ENCODE peak calls at places on chromosomes 2 and 18, in eight cellular contexts. G, T, F, R, J, S, C and O are unnamed samples.

GRCh38 chr2:231360401-231360800 is 35.1 kb upstream of the B3GNT7 start:
- DNase-seq in G (peak; percentile 47), T (no peak), F (no peak), R (no peak), J (no peak), S (no peak), C (peak; percentile 64), O (no peak)

GRCh38 chr2:69665152-69665551 is 21.6 kb upstream of the AAK1 start:
- DNase-seq in G (no peak), T (no peak), F (no peak), R (no peak), J (no peak), S (no peak), C (no peak), O (no peak)

GRCh38 chr2:5798083-5798482 is 105.9 kb downstream of the SOX11 start:
- DNase-seq in G (no peak), T (no peak), F (no peak), R (peak; percentile 81), J (no peak), S (no peak), C (no peak), O (no peak)

GRCh38 chr2:151020411-151020810 is 241.3 kb downstream of the RBM43 start:
- DNase-seq in G (no peak), T (no peak), F (no peak), R (no peak), J (no peak), S (no peak), C (no peak), O (no peak)

GRCh38 chr2:78486565-78486964 is 538.9 kb upstream of the REG3G start:
- DNase-seq in G (no peak), T (no peak), F (no peak), R (no peak), J (no peak), S (no peak), C (no peak), O (no peak)

GRCh38 chr2:143759455-143759854 is 630.2 kb downstream of the ARHGAP15 start:
- DNase-seq in G (no peak), T (no peak), F (no peak), R (no peak), J (no peak), S (no peak), C (no peak), O (no peak)

GRCh38 chr2:159000072-159000471 is 31.6 kb downstream of the TANC1 start:
- DNase-seq in G (no peak), T (no peak), F (no peak), R (no peak), J (no peak), S (no peak), C (no peak), O (no peak)

GRCh38 chr18:67242001-67242400 is 274.5 kb downstream of the DSEL start:
- DNase-seq in G (no peak), T (no peak), F (no peak), R (no peak), J (no peak), S (peak; percentile 43), C (no peak), O (no peak)

GRCh38 chr18:48662021-48662661 is 123.3 kb downstream of the CTIF start:
- DNase-seq in G (no peak), T (no peak), F (no peak), R (peak; percentile 34), J (no peak), S (peak; percentile 77), C (peak; percentile 67), O (no peak)

GRCh38 chr2:238134393-238134785 is 4.1 kb upstream of the KLHL30 start:
- DNase-seq in G (peak; percentile 4), T (no peak), F (no peak), R (no peak), J (no peak), S (no peak), C (no peak), O (no peak)

GRCh38 chr2:163571423-163572102 is 164.2 kb downstream of the FIGN start:
- DNase-seq in G (no peak), T (no peak), F (no peak), R (no peak), J (no peak), S (no peak), C (no peak), O (no peak)

GRCh38 chr18:12639990-12640880 is 17.7 kb downstream of the SPIRE1 start:
- DNase-seq in G (no peak), T (no peak), F (no peak), R (no peak), J (peak; percentile 93), S (peak; percentile 94), C (no peak), O (no peak)

GRCh38 chr2:71951067-71951436 is 196.6 kb downstream of the CYP26B1 start:
- DNase-seq in G (no peak), T (no peak), F (no peak), R (no peak), J (no peak), S (no peak), C (no peak), O (no peak)

GRCh38 chr2:125642032-125642431 is 1013.9 kb upstream of the GYPC start:
- DNase-seq in G (no peak), T (no peak), F (no peak), R (no peak), J (no peak), S (no peak), C (no peak), O (no peak)

GRCh38 chr18:26227051-26227672 is 917 bp downstream of the TAF4B start:
- DNase-seq in G (no peak), T (peak; percentile 33), F (no peak), R (no peak), J (no peak), S (peak; percentile 40), C (no peak), O (no peak)

GRCh38 chr2:78175642-78176041 is 653.5 kb upstream of the LRRTM4 start:
- DNase-seq in G (no peak), T (no peak), F (no peak), R (no peak), J (no peak), S (no peak), C (no peak), O (no peak)

GRCh38 chr2:145906356-145906755 is 1386.4 kb upstream of the ZEB2 start:
- DNase-seq in G (no peak), T (no peak), F (no peak), R (peak; percentile 47), J (no peak), S (peak; percentile 80), C (no peak), O (no peak)

GRCh38 chr2:96143231-96143847 is 1.9 kb downstream of the DUSP2 start:
- DNase-seq in G (no peak), T (no peak), F (no peak), R (no peak), J (no peak), S (no peak), C (peak; percentile 40), O (peak; percentile 34)

GRCh38 chr2:11104794-11105660 is 50.2 kb upstream of the SLC66A3 start:
- DNase-seq in G (no peak), T (no peak), F (no peak), R (no peak), J (no peak), S (no peak), C (no peak), O (no peak)

GRCh38 chr2:182628901-182629300 is 87.2 kb upstream of the DNAJC10 start:
- DNase-seq in G (no peak), T (no peak), F (no peak), R (no peak), J (no peak), S (no peak), C (no peak), O (no peak)

DNA sequence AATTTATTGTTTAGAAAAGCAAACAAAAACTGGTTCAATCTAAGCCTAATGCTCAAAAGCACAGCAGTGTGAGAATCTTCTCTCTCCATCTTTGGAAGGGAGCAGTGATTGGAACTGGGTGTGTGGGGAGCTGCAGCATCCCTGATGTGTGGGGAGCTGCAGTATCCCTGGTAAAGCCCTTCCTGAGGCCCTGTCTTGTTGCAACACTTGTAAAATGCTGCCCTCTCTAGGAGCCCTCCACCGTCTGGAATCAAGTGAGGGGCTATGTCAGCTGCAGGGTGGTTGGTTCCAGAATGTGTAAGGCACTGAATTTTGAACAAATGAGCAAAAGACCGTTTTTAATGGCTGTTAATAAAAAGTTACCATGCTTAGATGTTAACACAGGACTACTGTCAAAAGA is 147.7 kb upstream of the RAB12 start:
- DNase-seq in G (no peak), T (no peak), F (no peak), R (no peak), J (no peak), S (no peak), C (no peak), O (no peak)
- TF ChIP-seq CTCF in G (no peak), T (no peak), F (no peak), R (no peak), J (no peak), S (no peak), C (no peak), O (no peak)

DNA sequence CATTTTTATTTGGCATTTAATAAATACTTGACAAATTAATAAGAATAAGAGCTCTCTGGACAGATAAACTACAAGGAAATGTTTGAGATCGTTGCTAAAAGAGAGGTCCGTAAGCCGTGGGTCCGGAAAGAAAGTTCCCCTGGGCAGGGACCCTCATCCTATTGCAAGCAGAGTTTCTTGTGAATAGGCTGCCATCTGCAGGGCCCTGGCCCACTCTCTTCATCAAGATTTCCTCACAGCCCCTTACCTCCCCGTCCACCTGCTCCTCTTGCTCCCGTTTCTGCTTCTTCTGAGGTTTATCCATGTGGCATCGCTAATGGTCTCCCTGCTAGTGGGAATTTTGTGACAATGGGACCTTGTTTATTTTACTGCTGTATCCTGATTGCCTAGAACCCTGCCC is 30.1 kb upstream of the MC5R start:
- DNase-seq in G (no peak), T (no peak), F (no peak), R (no peak), J (no peak), S (no peak), C (no peak), O (no peak)
- TF ChIP-seq CTCF in G (no peak), T (no peak), F (no peak), R (no peak), J (no peak), S (no peak), C (no peak), O (no peak)

GRCh38 chr18:657311-657997 is at the start of gene TYMS:
- DNase-seq in G (peak; percentile 21), T (peak; percentile 88), F (peak; percentile 53), R (peak; percentile 10), J (no peak), S (peak; percentile 75), C (no peak), O (no peak)
- TF ChIP-seq CTCF in G (peak; percentile 33), T (no peak), F (peak; percentile 18), R (no peak), J (no peak), S (no peak), C (no peak), O (no peak)

DNA sequence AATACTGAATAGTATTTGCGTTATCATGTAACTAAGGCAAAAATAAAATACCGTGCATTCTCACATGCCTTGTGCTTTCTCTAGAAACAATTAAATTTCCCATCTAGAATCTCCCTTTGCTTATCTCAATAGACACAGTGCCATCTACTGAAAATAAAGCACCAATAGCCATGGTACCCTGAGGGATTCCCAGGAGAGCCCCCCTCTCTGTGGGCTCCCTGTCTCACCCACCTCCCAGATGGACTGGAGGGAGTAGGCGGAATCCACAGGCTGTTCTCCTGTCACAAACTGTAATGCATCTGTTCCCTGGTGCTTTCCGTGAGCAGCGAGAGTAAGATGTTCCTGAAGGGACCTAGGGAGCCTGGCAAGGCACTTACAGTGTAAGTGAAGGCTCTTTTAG is 112.4 kb upstream of the UPP2 start:
- DNase-seq in G (no peak), T (no peak), F (no peak), R (no peak), J (no peak), S (no peak), C (no peak), O (no peak)
- TF ChIP-seq CTCF in G (peak; percentile 10), T (no peak), F (no peak), R (no peak), J (no peak), S (no peak), C (no peak), O (no peak)